ENCODE peak calls at places on chromosomes 11 and 22, in ten cellular contexts. W, C, B, A, V, S, E, N, O and G are unnamed samples.

GRCh38 chr11:70604630-70605520 is 206.5 kb downstream of the CTTN start:
- DNase-seq in C (peak), O (no peak), S (no peak), N (no peak), W (no peak), B (no peak), E (no peak), V (no peak), A (no peak), G (no peak)

GRCh38 chr11:28228196-28228595 is 120.0 kb downstream of the METTL15 start:
- DNase-seq in C (peak), B (peak), N (no peak), A (peak), V (no peak), W (no peak), O (no peak), E (no peak), S (no peak), G (no peak)

GRCh38 chr22:23678133-23678532 is 12.7 kb upstream of the RGL4 start:
- DNase-seq in C (no peak), B (no peak), V (no peak), N (no peak), A (no peak), E (no peak), O (no peak), S (no peak), W (no peak), G (no peak)

GRCh38 chr11:528166-528814 is 7.1 kb downstream of the HRAS start:
- DNase-seq in W (no peak), S (no peak), E (no peak), V (no peak), B (no peak), N (no peak), A (no peak), C (no peak), O (no peak), G (no peak)

GRCh38 chr22:28116261-28116673 is 197.2 kb upstream of the PITPNB start:
- DNase-seq in A (peak), W (peak), V (no peak), E (no peak), S (no peak), B (peak), O (no peak), C (peak), N (no peak), G (no peak)

GRCh38 chr22:35315141-35315854 is 15.6 kb downstream of the TOM1 start:
- DNase-seq in E (no peak), N (no peak), O (peak), V (peak), C (no peak), A (no peak), W (no peak), S (no peak), B (no peak), G (no peak)

GRCh38 chr11:116193321-116194114 is 579.3 kb downstream of the BUD13 start:
- DNase-seq in N (no peak), V (peak), W (peak), A (peak), O (no peak), E (no peak), C (peak), S (no peak), B (peak), G (no peak)

GRCh38 chr22:25900880-25901279 is 158.9 kb downstream of the MYO18B start:
- DNase-seq in W (no peak), O (no peak), E (no peak), C (no peak), V (no peak), S (no peak), B (no peak), N (no peak), A (no peak), G (no peak)

GRCh38 chr11:23789938-23790371 is 706.9 kb upstream of the LUZP2 start:
- DNase-seq in N (no peak), W (no peak), E (no peak), S (no peak), B (peak), A (no peak), C (peak), V (peak), O (no peak), G (no peak)

GRCh38 chr11:113477321-113477720 is 2.1 kb upstream of the DRD2 start:
- DNase-seq in E (no peak), W (no peak), C (no peak), N (peak), A (no peak), V (peak), O (no peak), S (no peak), B (no peak), G (no peak)

GRCh38 chr11:134500621-134501020 is 88.6 kb upstream of the B3GAT1 start:
- DNase-seq in E (no peak), V (no peak), S (no peak), W (no peak), C (no peak), N (no peak), A (no peak), B (no peak), O (peak), G (no peak)

GRCh38 chr11:46291441-46292143 is 14.1 kb downstream of the CREB3L1 start:
- DNase-seq in O (no peak), E (no peak), V (no peak), N (no peak), A (no peak), W (no peak), B (peak), S (no peak), C (peak), G (no peak)

GRCh38 chr22:50434849-50435700 is 39.8 kb downstream of the SBF1 start:
- DNase-seq in O (no peak), N (no peak), S (no peak), W (no peak), V (no peak), C (no peak), B (no peak), E (no peak), A (peak), G (no peak)

GRCh38 chr22:31987180-31987579 is 42.8 kb downstream of the YWHAH start:
- DNase-seq in O (no peak), S (no peak), W (no peak), V (no peak), C (no peak), N (no peak), A (no peak), B (no peak), E (no peak), G (no peak)

GRCh38 chr11:74870485-74870884 is 78.4 kb downstream of the XRRA1 start:
- DNase-seq in S (no peak), B (peak), O (no peak), A (peak), E (no peak), V (peak), C (peak), W (no peak), N (no peak), G (no peak)

GRCh38 chr22:41620646-41621098 is at the start of gene DESI1:
- DNase-seq in O (no peak), N (no peak), S (no peak), A (no peak), C (no peak), E (no peak), W (no peak), B (peak), V (peak), G (no peak)

GRCh38 chr11:34379081-34379480 is 21.3 kb upstream of the ABTB2 start:
- DNase-seq in N (no peak), W (no peak), S (no peak), C (peak), V (no peak), A (peak), B (peak), E (no peak), O (no peak), G (no peak)

GRCh38 chr11:3162410-3163240 is 2.5 kb downstream of the OSBPL5 start:
- DNase-seq in W (no peak), B (no peak), O (no peak), E (no peak), V (no peak), S (no peak), N (no peak), C (no peak), A (no peak), G (no peak)

GRCh38 chr11:47843354-47844060 is 4.6 kb downstream of the NUP160 start:
- DNase-seq in B (no peak), V (no peak), S (no peak), E (no peak), C (no peak), O (no peak), A (no peak), N (no peak), W (no peak), G (no peak)

GRCh38 chr11:100098560-100098959 is 588.5 kb upstream of the ARHGAP42 start:
- DNase-seq in N (no peak), O (no peak), A (no peak), V (no peak), C (no peak), B (no peak), S (no peak), E (no peak), W (no peak), G (no peak)

GRCh38 chr22:39717099-39717498 is 146.5 kb downstream of the CACNA1I start:
- DNase-seq in N (no peak), C (no peak), V (no peak), A (no peak), W (no peak), E (no peak), S (no peak), O (peak), B (no peak), G (no peak)

GRCh38 chr11:67211656-67212436 is 54.4 kb upstream of the GRK2 start:
- DNase-seq in C (no peak), V (no peak), N (no peak), E (no peak), O (no peak), W (no peak), A (no peak), S (no peak), B (no peak), G (no peak)

GRCh38 chr11:5631969-5632635 is 7.3 kb downstream of the TRIM34 start:
- DNase-seq in E (no peak), C (no peak), V (no peak), A (no peak), N (no peak), S (no peak), O (no peak), W (no peak), B (no peak), G (no peak)

GRCh38 chr22:36405671-36406070 is 17.9 kb upstream of the MYH9 start:
- DNase-seq in S (peak), C (no peak), B (no peak), O (peak), V (no peak), W (no peak), A (peak), E (peak), N (no peak), G (peak)

GRCh38 chr22:16965560-16965959 is 42.5 kb downstream of the GAB4 start:
- DNase-seq in A (no peak), V (no peak), S (no peak), B (no peak), C (no peak), N (no peak), O (no peak), W (no peak), E (no peak), G (no peak)

GRCh38 chr11:64357904-64358535 is 942 bp upstream of the RPS6KA4 start:
- DNase-seq in S (peak), W (no peak), B (no peak), C (no peak), E (peak), V (no peak), O (no peak), N (no peak), A (peak), G (peak)

GRCh38 chr11:126072141-126072741 is 9.6 kb upstream of the CDON start:
- DNase-seq in C (no peak), N (no peak), S (no peak), E (no peak), V (peak), A (no peak), O (no peak), W (no peak), B (peak), G (no peak)

GRCh38 chr11:111923351-111923788 is 4.7 kb downstream of the C11orf52 start:
- DNase-seq in V (peak), N (no peak), B (peak), C (peak), A (no peak), O (no peak), S (no peak), E (no peak), W (no peak), G (no peak)

GRCh38 chr11:61489833-61490585 is 18.5 kb upstream of the LRRC10B start:
- DNase-seq in A (no peak), O (no peak), W (peak), E (no peak), N (no peak), V (peak), C (peak), S (no peak), B (no peak), G (no peak)

GRCh38 chr11:130631119-130631518 is 182.7 kb downstream of the ADAMTS15 start:
- DNase-seq in B (peak), A (peak), W (no peak), O (no peak), N (no peak), S (no peak), E (no peak), C (peak), V (peak), G (peak)

GRCh38 chr11:116719102-116719501 is 53.7 kb downstream of the BUD13 start:
- DNase-seq in V (no peak), B (no peak), S (no peak), A (no peak), C (no peak), N (no peak), E (no peak), O (no peak), W (no peak), G (no peak)

GRCh38 chr11:117885777-117886176 is 9.3 kb upstream of the FXYD6 start:
- DNase-seq in N (no peak), A (no peak), S (no peak), E (no peak), C (peak), O (peak), V (no peak), B (peak), W (peak), G (peak)

GRCh38 chr22:29480512-29481264 is 670 bp downstream of the NEFH start:
- DNase-seq in O (no peak), E (peak), S (peak), A (peak), B (peak), V (peak), W (peak), C (peak), N (no peak), G (peak)

GRCh38 chr11:34416088-34416487 is 22.6 kb upstream of the CAT start:
- DNase-seq in E (no peak), S (no peak), O (no peak), N (no peak), A (no peak), V (no peak), W (no peak), C (no peak), B (no peak), G (no peak)

GRCh38 chr11:27807594-27807993 is 107.3 kb upstream of the BDNF start:
- DNase-seq in A (no peak), V (no peak), S (no peak), N (no peak), W (no peak), C (peak), B (no peak), E (no peak), O (no peak), G (no peak)

GRCh38 chr11:11993814-11994213 is 14.6 kb downstream of the DKK3 start:
- DNase-seq in E (no peak), V (peak), O (no peak), A (peak), B (peak), C (peak), S (no peak), N (no peak), W (no peak), G (no peak)

GRCh38 chr11:8223513-8223899 is 40.2 kb downstream of the LMO1 start:
- DNase-seq in V (no peak), C (peak), O (no peak), W (no peak), S (no peak), E (no peak), B (no peak), A (peak), N (no peak), G (no peak)

GRCh38 chr22:37525073-37525745 is 6.0 kb upstream of the CARD10 start:
- DNase-seq in S (no peak), O (no peak), N (no peak), W (no peak), E (peak), V (no peak), A (peak), B (peak), C (peak), G (peak)